ENCODE peak calls at places on chromosome 6, in seven cellular contexts. C is CD8-positive, alpha-beta T cell; R is K562; T is NCI-H226; Q is cerebellum; Y is astrocyte of the cerebellum; M is T-helper 1 cell. E is an unnamed sample.

GRCh38 chr6:56995347-56995746 is 40.4 kb downstream of the BEND6 start:
- DNase-seq in C (no peak), R (no peak), T (no peak), Q (no peak), Y (no peak), M (no peak), E (no peak)

GRCh38 chr6:158150701-158151100 is 17.4 kb downstream of the SERAC1 start:
- DNase-seq in C (no peak), R (no peak), T (no peak), Q (no peak), Y (no peak), M (no peak), E (no peak)

GRCh38 chr6:159398633-159399032 is 229.4 kb downstream of the FNDC1 start:
- DNase-seq in C (no peak), R (no peak), T (no peak), Q (no peak), Y (no peak), M (no peak), E (no peak)

GRCh38 chr6:52571099-52571755 is 5.6 kb downstream of the TRAM2 start:
- DNase-seq in C (no peak), R (no peak), T (no peak), Q (no peak), Y (no peak), M (no peak), E (no peak)

GRCh38 chr6:133259561-133259960 is 18.4 kb downstream of the EYA4 start:
- DNase-seq in C (no peak), R (no peak), T (no peak), Q (no peak), Y (no peak), M (no peak), E (no peak)

GRCh38 chr6:89734526-89734925 is 85.1 kb downstream of the MDN1 start:
- DNase-seq in C (no peak), R (no peak), T (no peak), Q (no peak), Y (no peak), M (no peak), E (no peak)

GRCh38 chr6:114000066-114000465 is 29.1 kb upstream of the HDAC2 start:
- DNase-seq in C (no peak), R (no peak), T (peak), Q (no peak), Y (peak), M (no peak), E (no peak)

GRCh38 chr6:127192911-127193503 is 73.7 kb upstream of the RNF146 start:
- DNase-seq in C (no peak), R (no peak), T (no peak), Q (no peak), Y (no peak), M (no peak), E (no peak)

GRCh38 chr6:39808934-39809333 is 16.8 kb downstream of the DAAM2 start:
- DNase-seq in C (no peak), R (no peak), T (peak), Q (no peak), Y (no peak), M (no peak), E (no peak)

GRCh38 chr6:166167801-166168615 is at the start of gene TBXT:
- DNase-seq in C (no peak), R (no peak), T (no peak), Q (no peak), Y (no peak), M (no peak), E (no peak)

GRCh38 chr6:77094821-77095220 is 368.5 kb downstream of the HTR1B start:
- DNase-seq in C (no peak), R (no peak), T (no peak), Q (no peak), Y (no peak), M (no peak), E (no peak)

GRCh38 chr6:158778005-158778527 is 41.1 kb downstream of the EZR start:
- DNase-seq in C (no peak), R (no peak), T (no peak), Q (no peak), Y (no peak), M (no peak), E (no peak)

GRCh38 chr6:138086573-138087196 is 20.5 kb downstream of the PERP start:
- DNase-seq in C (no peak), R (no peak), T (peak), Q (no peak), Y (peak), M (no peak), E (no peak)

GRCh38 chr6:116579143-116579542 is 7.8 kb downstream of the RWDD1 start:
- DNase-seq in C (no peak), R (no peak), T (no peak), Q (no peak), Y (no peak), M (no peak), E (no peak)

GRCh38 chr6:137552809-137553208 is 58.6 kb upstream of the OLIG3 start:
- DNase-seq in C (no peak), R (no peak), T (no peak), Q (no peak), Y (no peak), M (no peak), E (no peak)

GRCh38 chr6:1686117-1687098 is 76.7 kb downstream of the FOXC1 start:
- DNase-seq in C (no peak), R (no peak), T (peak), Q (no peak), Y (peak), M (no peak), E (no peak)

GRCh38 chr6:106145741-106146227 is 59.6 kb downstream of the PRDM1 start:
- DNase-seq in C (no peak), R (no peak), T (peak), Q (no peak), Y (no peak), M (peak), E (no peak)

GRCh38 chr6:34149831-34150400 is 4.0 kb upstream of the GRM4 start:
- DNase-seq in C (no peak), R (no peak), T (no peak), Q (peak), Y (no peak), M (no peak), E (no peak)

GRCh38 chr6:53651764-53652401 is 13.7 kb downstream of the KLHL31 start:
- DNase-seq in C (peak), R (no peak), T (no peak), Q (peak), Y (no peak), M (peak), E (peak)

GRCh38 chr6:157211603-157212455 is 111.5 kb downstream of the TMEM242 start:
- DNase-seq in C (no peak), R (no peak), T (no peak), Q (no peak), Y (no peak), M (no peak), E (no peak)

GRCh38 chr6:32174416-32174815 is 1.5 kb downstream of the AGPAT1 start:
- DNase-seq in C (no peak), R (no peak), T (no peak), Q (no peak), Y (no peak), M (no peak), E (no peak)

GRCh38 chr6:84547341-84547794 is 217.0 kb downstream of the TBX18 start:
- DNase-seq in C (no peak), R (peak), T (peak), Q (no peak), Y (no peak), M (no peak), E (no peak)

GRCh38 chr6:161961046-161961445 is 687.2 kb upstream of the AGPAT4 start:
- DNase-seq in C (no peak), R (no peak), T (no peak), Q (no peak), Y (no peak), M (no peak), E (no peak)

GRCh38 chr6:168638497-168639072 is 197.6 kb downstream of the SMOC2 start:
- DNase-seq in C (no peak), R (no peak), T (no peak), Q (no peak), Y (no peak), M (no peak), E (no peak)

GRCh38 chr6:22222469-22222868 is 74.4 kb downstream of the PRL start:
- DNase-seq in C (no peak), R (no peak), T (no peak), Q (no peak), Y (no peak), M (no peak), E (no peak)

GRCh38 chr6:76250666-76251065 is 178.2 kb upstream of the IMPG1 start:
- DNase-seq in C (no peak), R (no peak), T (no peak), Q (no peak), Y (no peak), M (no peak), E (no peak)

GRCh38 chr6:146419576-146419975 is 124.1 kb upstream of the RAB32 start:
- DNase-seq in C (no peak), R (no peak), T (no peak), Q (no peak), Y (no peak), M (no peak), E (no peak)

GRCh38 chr6:85670573-85670972 is 27.9 kb upstream of the SYNCRIP start:
- DNase-seq in C (no peak), R (peak), T (peak), Q (no peak), Y (no peak), M (no peak), E (no peak)

GRCh38 chr6:169101981-169102380 is 151.7 kb downstream of the THBS2 start:
- DNase-seq in C (no peak), R (no peak), T (no peak), Q (no peak), Y (no peak), M (no peak), E (no peak)